ENCODE peak calls at places on chromosome 1, in four cellular contexts. E is aorta, Y is G401, R is sciatic nerve. X is an unnamed sample.

GRCh38 chr1:240611619-240612490 is at the start of gene GREM2:
- DNase-seq in R (peak), Y (peak), E (peak), X (peak)

GRCh38 chr1:157955269-157955668 is 38.2 kb upstream of the KIRREL1 start:
- DNase-seq in R (no peak), Y (no peak), E (no peak), X (no peak)

GRCh38 chr1:74328851-74329250 is 93.7 kb downstream of the TNNI3K start:
- DNase-seq in Y (no peak), R (no peak), E (no peak), X (no peak)

GRCh38 chr1:245837741-245838140 is 669.3 kb downstream of the SMYD3 start:
- DNase-seq in E (no peak), Y (no peak), R (no peak), X (no peak)

GRCh38 chr1:117059334-117059677 is 820 bp upstream of the TTF2 start:
- DNase-seq in Y (peak), E (peak), R (no peak), X (peak)

GRCh38 chr1:81874461-81874860 is 73.7 kb downstream of the ADGRL2 start:
- DNase-seq in E (no peak), Y (no peak), R (no peak), X (no peak)

GRCh38 chr1:221743416-221744208 is 1.7 kb upstream of the DUSP10 start:
- DNase-seq in R (no peak), Y (no peak), E (no peak), X (no peak)

GRCh38 chr1:33186936-33187335 is 5.1 kb upstream of the TRIM62 start:
- DNase-seq in Y (no peak), R (no peak), E (no peak), X (no peak)

GRCh38 chr1:32981003-32981909 is 16.6 kb upstream of the RNF19B start:
- DNase-seq in R (no peak), Y (no peak), E (peak), X (no peak)

GRCh38 chr1:116628448-116628847 is 39.1 kb downstream of the IGSF3 start:
- DNase-seq in R (no peak), Y (no peak), E (no peak), X (no peak)

GRCh38 chr1:1144122-1144842 is 28.4 kb upstream of the C1orf159 start:
- DNase-seq in R (no peak), Y (no peak), E (no peak), X (no peak)

GRCh38 chr1:6352138-6352563 is 41.4 kb downstream of the ACOT7 start:
- DNase-seq in Y (no peak), R (no peak), E (no peak), X (no peak)

GRCh38 chr1:232511172-232511571 is 118.8 kb downstream of the SIPA1L2 start:
- DNase-seq in R (no peak), Y (no peak), E (no peak), X (no peak)

GRCh38 chr1:88401283-88401682 is 282.8 kb upstream of the PKN2 start:
- DNase-seq in E (no peak), R (no peak), Y (no peak), X (no peak)

GRCh38 chr1:93275634-93276295 is 69.9 kb upstream of the DR1 start:
- DNase-seq in Y (no peak), E (no peak), R (no peak), X (no peak)

GRCh38 chr1:226239421-226239820 is 16.0 kb downstream of the MIXL1 start:
- DNase-seq in Y (no peak), E (no peak), R (no peak), X (no peak)

GRCh38 chr1:21293537-21294265 is 3.4 kb upstream of the ECE1 start:
- DNase-seq in R (no peak), E (no peak), Y (no peak), X (no peak)